ENCODE peak calls at places on chromosomes 2 and 18, in seven cellular contexts. W is NCI-H1436, N is NCI-H2081, X is small intestine, D is Calu3, M is occipital lobe, O is HCEC 1CT. T is an unnamed sample.

GRCh38 chr2:98917031-98917459 is 19.0 kb downstream of the CRACDL start:
- DNase-seq in W (no peak), N (no peak), X (no peak), D (no peak), M (peak; percentile 51), O (peak; percentile 89), T (peak; percentile 54)

GRCh38 chr2:42925742-42926437 is 133.5 kb upstream of the HAAO start:
- DNase-seq in W (no peak), N (peak; percentile 53), X (peak; percentile 43), D (no peak), M (peak; percentile 36), O (no peak), T (no peak)

GRCh38 chr2:58562281-58562680 is 321.2 kb upstream of the FANCL start:
- DNase-seq in W (no peak), N (no peak), X (no peak), D (no peak), M (no peak), O (no peak), T (no peak)

GRCh38 chr2:230666885-230667712 is 45.5 kb upstream of the CAB39 start:
- DNase-seq in W (no peak), N (no peak), X (no peak), D (no peak), M (no peak), O (peak; percentile 91), T (no peak)

GRCh38 chr18:15005313-15006130 is 257.6 kb downstream of the ANKRD30B start:
- DNase-seq in W (no peak), N (no peak), X (no peak), D (no peak), M (no peak), O (no peak), T (no peak)

GRCh38 chr18:79372991-79373390 is 22.7 kb upstream of the NFATC1 start:
- DNase-seq in W (no peak), N (no peak), X (no peak), D (no peak), M (no peak), O (no peak), T (no peak)

GRCh38 chr18:44325903-44326650 is 354.6 kb upstream of the SETBP1 start:
- DNase-seq in W (peak; percentile 72), N (peak; percentile 62), X (peak; percentile 74), D (peak; percentile 78), M (no peak), O (no peak), T (peak; percentile 42)

GRCh38 chr2:231470246-231470900 is 6.1 kb upstream of the NCL start:
- DNase-seq in W (no peak), N (no peak), X (no peak), D (no peak), M (no peak), O (no peak), T (no peak)

GRCh38 chr2:23498941-23499340 is 114.0 kb downstream of the KLHL29 start:
- DNase-seq in W (no peak), N (no peak), X (no peak), D (no peak), M (no peak), O (peak; percentile 31), T (no peak)

GRCh38 chr2:230793573-230794359 is 71.0 kb upstream of the ITM2C start:
- DNase-seq in W (no peak), N (no peak), X (peak; percentile 64), D (peak; percentile 76), M (peak; percentile 65), O (peak; percentile 100), T (peak; percentile 99)

GRCh38 chr2:8631465-8632005 is 50.3 kb upstream of the ID2 start:
- DNase-seq in W (no peak), N (peak; percentile 57), X (no peak), D (no peak), M (no peak), O (no peak), T (no peak)

GRCh38 chr2:8487461-8487932 is 194.4 kb upstream of the ID2 start:
- DNase-seq in W (no peak), N (no peak), X (no peak), D (no peak), M (no peak), O (no peak), T (no peak)

GRCh38 chr2:172247203-172247602 is 144.5 kb upstream of the DLX2 start:
- DNase-seq in W (no peak), N (no peak), X (no peak), D (no peak), M (no peak), O (no peak), T (no peak)

GRCh38 chr18:69730664-69731063 is 217.0 kb downstream of the CD226 start:
- DNase-seq in W (no peak), N (no peak), X (no peak), D (no peak), M (no peak), O (no peak), T (no peak)

GRCh38 chr2:239937866-239938640 is 87.1 kb downstream of the NDUFA10 start:
- DNase-seq in W (no peak), N (no peak), X (no peak), D (no peak), M (no peak), O (no peak), T (no peak)

GRCh38 chr2:64599469-64599868 is 54.2 kb downstream of the SERTAD2 start:
- DNase-seq in W (no peak), N (no peak), X (peak; percentile 64), D (no peak), M (no peak), O (no peak), T (no peak)

GRCh38 chr2:1055014-1055595 is 104.5 kb downstream of the SNTG2 start:
- DNase-seq in W (no peak), N (peak; percentile 11), X (no peak), D (no peak), M (no peak), O (peak; percentile 60), T (peak; percentile 85)

GRCh38 chr2:237025090-237025865 is 60.4 kb upstream of the COPS8 start:
- DNase-seq in W (no peak), N (no peak), X (peak; percentile 98), D (peak; percentile 89), M (no peak), O (peak; percentile 94), T (peak; percentile 32)

GRCh38 chr2:74267068-74267467 is 68.7 kb downstream of the MTHFD2 start:
- DNase-seq in W (peak; percentile 47), N (peak; percentile 58), X (peak; percentile 94), D (peak; percentile 67), M (no peak), O (no peak), T (no peak)

GRCh38 chr2:149926149-149926548 is 338.6 kb upstream of the MMADHC start:
- DNase-seq in W (no peak), N (no peak), X (no peak), D (no peak), M (no peak), O (no peak), T (no peak)

GRCh38 chr2:159904565-159905281 is 106.7 kb upstream of the CD302 start:
- DNase-seq in W (peak; percentile 33), N (no peak), X (peak; percentile 95), D (peak; percentile 92), M (no peak), O (no peak), T (no peak)

GRCh38 chr2:119680457-119681195 is 1.6 kb downstream of the TMEM177 start:
- DNase-seq in W (no peak), N (no peak), X (no peak), D (no peak), M (no peak), O (no peak), T (no peak)

GRCh38 chr18:77068321-77068841 is 64.2 kb downstream of the MBP start:
- DNase-seq in W (peak; percentile 9), N (peak; percentile 43), X (peak; percentile 42), D (no peak), M (no peak), O (peak; percentile 50), T (peak; percentile 36)

GRCh38 chr2:179265082-179265575 is 497 bp upstream of the SESTD1 start:
- DNase-seq in W (no peak), N (peak; percentile 49), X (no peak), D (no peak), M (no peak), O (peak; percentile 82), T (no peak)

GRCh38 chr2:70553584-70554337 is at the start of gene TGFA:
- DNase-seq in W (peak; percentile 54), N (peak; percentile 52), X (peak; percentile 91), D (peak; percentile 96), M (peak; percentile 69), O (peak; percentile 3), T (no peak)

GRCh38 chr2:128446049-128446811 is 127.6 kb upstream of the HS6ST1 start:
- DNase-seq in W (no peak), N (no peak), X (no peak), D (no peak), M (no peak), O (no peak), T (no peak)

GRCh38 chr2:149418065-149418464 is 87.7 kb downstream of the LYPD6 start:
- DNase-seq in W (no peak), N (no peak), X (no peak), D (no peak), M (no peak), O (no peak), T (no peak)

GRCh38 chr2:229296016-229296415 is 24.9 kb upstream of the PID1 start:
- DNase-seq in W (no peak), N (no peak), X (no peak), D (no peak), M (no peak), O (no peak), T (no peak)

GRCh38 chr2:73652348-73652747 is 10.1 kb upstream of the NAT8 start:
- DNase-seq in W (no peak), N (no peak), X (no peak), D (no peak), M (no peak), O (no peak), T (no peak)

GRCh38 chr2:239610457-239611221 is 209.8 kb upstream of the HDAC4 start:
- DNase-seq in W (no peak), N (no peak), X (no peak), D (no peak), M (no peak), O (no peak), T (no peak)

GRCh38 chr2:220499281-220499680 is 871.9 kb downstream of the SLC4A3 start:
- DNase-seq in W (no peak), N (no peak), X (no peak), D (peak; percentile 18), M (no peak), O (peak; percentile 64), T (peak; percentile 36)

GRCh38 chr2:60152226-60152833 is 401.1 kb downstream of the BCL11A start:
- DNase-seq in W (no peak), N (peak; percentile 40), X (peak; percentile 45), D (peak; percentile 8), M (no peak), O (peak; percentile 3), T (no peak)

GRCh38 chr2:17646096-17646554 is 105.6 kb downstream of the VSNL1 start:
- DNase-seq in W (peak; percentile 28), N (peak; percentile 62), X (peak; percentile 70), D (peak; percentile 60), M (peak; percentile 27), O (peak; percentile 85), T (peak; percentile 72)